ENCODE peak calls at places on chromosome 16, in four cellular contexts. E is stomach, J is A549, I is adrenal gland. Z is an unnamed sample.

GRCh38 chr16:56319391-56319790 is 106.0 kb downstream of the AMFR start:
- DNase-seq in E (no peak), J (no peak), I (no peak), Z (peak)

GRCh38 chr16:82651921-82652601 is 25.3 kb downstream of the CDH13 start:
- DNase-seq in E (no peak), J (no peak), I (no peak), Z (no peak)

GRCh38 chr16:81748476-81749198 is 30.5 kb upstream of the PLCG2 start:
- DNase-seq in E (no peak), J (no peak), I (no peak), Z (no peak)

GRCh38 chr16:49441366-49441780 is 67.8 kb downstream of the C16orf78 start:
- DNase-seq in E (peak), J (no peak), I (peak), Z (no peak)

GRCh38 chr16:85752511-85753420 is 1.9 kb upstream of the C16orf74 start:
- DNase-seq in E (peak), J (no peak), I (no peak), Z (no peak)

GRCh38 chr16:72887537-72887936 is 160.4 kb downstream of the ZFHX3 start:
- DNase-seq in E (no peak), J (no peak), I (no peak), Z (no peak)

GRCh38 chr16:19223235-19223847 is 55.3 kb downstream of the SYT17 start:
- DNase-seq in E (peak), J (peak), I (peak), Z (peak)

GRCh38 chr16:22684282-22685161 is 129.4 kb upstream of the HS3ST2 start:
- DNase-seq in E (no peak), J (no peak), I (no peak), Z (no peak)

GRCh38 chr16:81429045-81429521 is 15.5 kb upstream of the CMIP start:
- DNase-seq in E (peak), J (peak), I (peak), Z (peak)

GRCh38 chr16:75337430-75337829 is 86.0 kb upstream of the BCAR1 start:
- DNase-seq in E (no peak), J (no peak), I (no peak), Z (no peak)

GRCh38 chr16:89092013-89092412 is 1.6 kb upstream of the ACSF3 start:
- DNase-seq in E (no peak), J (no peak), I (no peak), Z (no peak)

GRCh38 chr16:13077816-13078215 is 176.4 kb downstream of the SHISA9 start:
- DNase-seq in E (no peak), J (no peak), I (no peak), Z (no peak)

GRCh38 chr16:88817785-88818609 is 6.3 kb upstream of the APRT start:
- DNase-seq in E (no peak), J (no peak), I (no peak), Z (no peak)

GRCh38 chr16:49504023-49504364 is 130.4 kb downstream of the C16orf78 start:
- DNase-seq in E (no peak), J (no peak), I (no peak), Z (no peak)

GRCh38 chr16:50400967-50401348 is 32.2 kb upstream of the BRD7 start:
- DNase-seq in E (no peak), J (no peak), I (no peak), Z (no peak)

DNA sequence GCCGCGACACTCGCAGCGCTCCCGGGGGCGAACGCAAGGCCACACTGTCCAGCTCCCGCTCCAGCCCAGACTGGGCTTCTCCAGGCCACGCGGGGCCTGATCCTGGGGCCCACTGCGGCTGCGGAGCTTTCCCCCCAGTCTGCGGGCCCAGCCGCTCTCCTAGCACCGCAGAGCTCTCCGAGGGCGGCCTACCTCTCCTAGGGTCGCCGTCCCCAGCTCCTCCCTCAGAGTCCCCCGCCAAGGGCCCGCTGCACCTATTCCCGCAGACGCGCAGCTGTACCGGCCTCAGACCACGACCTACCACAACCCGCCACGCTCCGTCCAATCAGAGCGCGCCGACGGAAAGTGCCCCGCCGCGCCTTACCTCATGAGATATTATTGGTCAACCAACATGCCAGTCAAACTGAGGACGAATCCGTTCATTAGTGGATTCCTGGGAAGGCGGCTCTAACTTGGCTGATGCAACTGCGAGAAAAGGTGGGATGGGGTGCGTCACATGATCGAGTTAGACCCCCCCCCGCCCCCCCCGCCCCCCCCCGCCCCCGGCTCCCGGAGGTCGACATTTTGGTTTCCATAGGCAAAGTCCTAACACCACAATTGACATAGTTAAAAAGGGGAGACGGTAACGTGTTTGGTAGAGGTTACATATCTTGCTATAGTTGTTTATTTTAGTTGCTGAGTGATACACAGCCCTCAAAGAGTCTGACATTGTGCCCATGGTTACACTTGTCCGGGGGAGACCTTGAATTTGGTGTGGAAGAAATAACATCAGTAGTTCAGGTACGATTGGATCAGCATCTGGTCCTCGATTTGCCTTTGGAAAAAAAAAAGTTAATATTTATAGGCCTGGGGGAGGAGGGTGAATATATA is at the start of gene AARS1:
- DNase-seq in E (peak), J (peak), I (peak), Z (peak)
- TF ChIP-seq POLR2A in E (no peak), J (peak), I (peak), Z (peak)

GRCh38 chr16:76931186-76931585 is 259.8 kb upstream of the MON1B start:
- DNase-seq in E (no peak), J (no peak), I (no peak), Z (no peak)

GRCh38 chr16:76926042-76926441 is 264.9 kb upstream of the MON1B start:
- DNase-seq in E (no peak), J (no peak), I (no peak), Z (no peak)

DNA sequence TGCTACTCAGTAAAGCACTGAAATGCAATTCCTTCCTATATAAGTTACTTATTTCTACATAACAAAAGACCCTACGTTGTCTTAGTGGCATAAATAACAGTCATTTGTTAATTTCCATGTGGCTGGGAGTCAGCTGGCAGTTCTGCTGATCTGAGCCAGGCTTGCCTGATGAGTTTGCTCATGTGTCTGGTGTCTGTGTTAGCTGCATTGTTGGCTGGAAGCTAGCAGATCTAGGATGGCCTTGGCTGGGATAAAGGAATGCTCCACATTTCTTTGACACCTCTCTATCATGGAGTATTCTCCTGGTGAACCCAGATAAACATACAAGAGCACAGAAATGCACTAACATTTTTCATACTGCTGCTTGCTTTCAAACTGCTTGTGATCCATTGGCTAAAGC is 264.4 kb upstream of the MON1B start:
- DNase-seq in E (no peak), J (no peak), I (no peak), Z (no peak)
- TF ChIP-seq POLR2A in E (no peak), J (no peak), I (no peak), Z (no peak)

GRCh38 chr16:8864480-8864879 is 4.3 kb downstream of the CARHSP1 start:
- DNase-seq in E (no peak), J (no peak), I (no peak), Z (no peak)

GRCh38 chr16:8866118-8866883 is 2.5 kb downstream of the CARHSP1 start:
- DNase-seq in E (peak), J (no peak), I (peak), Z (no peak)

GRCh38 chr16:8863594-8864424 is 5.0 kb downstream of the CARHSP1 start:
- DNase-seq in E (peak), J (peak), I (peak), Z (peak)

GRCh38 chr16:8866884-8867482 is 1.8 kb downstream of the CARHSP1 start:
- DNase-seq in E (no peak), J (no peak), I (no peak), Z (no peak)

DNA sequence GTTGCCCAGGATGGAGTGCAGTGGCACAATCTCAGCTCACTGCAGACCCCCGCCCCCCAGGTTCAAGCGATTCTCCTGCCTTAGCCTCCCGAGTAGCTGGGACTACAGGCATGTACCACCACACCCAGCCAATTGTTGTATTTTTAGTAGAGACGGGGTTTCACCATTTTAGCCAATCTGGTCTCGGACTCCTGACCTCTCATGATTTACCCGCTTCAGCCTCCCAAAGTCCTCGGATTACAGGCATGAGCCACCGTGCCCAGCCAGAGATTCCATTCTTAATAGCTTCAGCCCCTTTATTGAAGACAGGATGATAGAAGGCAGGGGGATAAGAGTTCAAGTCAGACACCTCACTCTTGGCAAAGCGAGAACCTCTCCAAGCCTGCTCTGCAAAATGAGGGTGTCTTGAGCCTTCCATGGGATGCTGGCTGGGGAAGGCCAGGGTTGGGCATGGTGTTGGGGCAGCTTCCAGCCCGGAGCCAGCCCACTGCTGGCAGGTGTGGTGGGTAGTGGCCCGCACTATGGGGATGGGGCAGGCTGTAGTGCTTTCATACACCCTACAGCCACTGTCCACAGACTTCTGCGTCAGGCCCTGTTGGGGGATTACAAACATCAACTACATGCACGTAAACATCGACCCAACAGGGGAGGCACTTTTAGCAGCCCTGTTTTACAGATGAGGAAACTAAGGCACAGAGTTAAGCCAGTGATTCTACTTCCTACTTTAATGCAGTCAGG is 3.5 kb downstream of the CARHSP1 start:
- DNase-seq in E (no peak), J (no peak), I (no peak), Z (no peak)
- TF ChIP-seq POLR2A in E (no peak), J (no peak), I (no peak), Z (no peak)

DNA sequence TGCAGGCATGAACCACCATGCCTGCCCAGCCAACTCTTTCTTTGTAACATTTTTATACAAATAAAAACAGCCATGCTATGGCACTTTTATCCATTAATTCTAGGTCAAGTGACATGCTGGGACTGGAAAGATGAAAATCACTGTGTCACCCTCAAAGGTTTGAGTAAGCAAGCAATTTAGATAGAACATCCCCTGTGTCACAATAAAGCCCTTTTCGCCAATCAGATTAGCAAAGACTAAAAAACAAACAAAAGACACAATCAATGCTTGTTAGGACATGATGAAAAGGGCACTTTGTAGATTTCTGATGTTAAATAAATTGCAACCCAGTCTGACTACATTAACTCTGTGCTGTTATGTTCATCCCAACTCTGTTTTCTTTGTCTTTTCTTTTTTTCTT is 26.4 kb downstream of the CHP2 start:
- DNase-seq in E (no peak), J (no peak), I (no peak), Z (no peak)
- TF ChIP-seq POLR2A in E (no peak), J (no peak), I (no peak), Z (no peak)

DNA sequence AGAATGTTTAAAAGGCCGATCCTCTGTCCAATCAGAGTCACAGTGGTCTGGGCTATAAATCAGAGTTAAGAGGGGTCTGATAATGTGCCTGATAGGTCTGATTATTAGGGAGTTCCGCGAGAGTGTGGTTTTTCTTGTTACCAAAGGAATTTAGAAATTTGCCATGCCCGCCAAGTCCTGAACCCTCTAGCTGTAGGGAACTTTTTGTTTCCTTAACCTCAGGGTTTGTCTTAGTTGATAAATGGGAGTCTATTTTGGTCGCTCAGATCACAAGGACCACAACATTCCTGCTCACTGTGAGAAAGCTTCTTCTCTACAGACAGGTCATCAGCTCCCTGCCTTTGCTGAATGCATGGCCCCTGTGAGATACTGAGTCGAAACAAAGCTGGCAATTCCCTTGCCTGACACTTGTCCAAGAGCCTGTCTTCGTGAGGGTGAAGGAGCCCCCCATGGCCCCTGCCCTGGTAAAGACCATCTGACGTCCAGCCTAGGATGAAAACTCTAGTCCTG is 497.8 kb downstream of the HS3ST4 start:
- DNase-seq in E (no peak), J (no peak), I (no peak), Z (no peak)
- TF ChIP-seq POLR2A in E (no peak), J (no peak), I (no peak), Z (no peak)

GRCh38 chr16:2779151-2779920 is 2.3 kb upstream of the ELOB start:
- DNase-seq in E (no peak), J (no peak), I (no peak), Z (no peak)
- TF ChIP-seq POLR2A in E (no peak), J (peak), I (no peak), Z (no peak)

GRCh38 chr16:57682809-57683318 is 11.7 kb upstream of the DRC7 start:
- DNase-seq in E (no peak), J (no peak), I (no peak), Z (no peak)
- TF ChIP-seq POLR2A in E (no peak), J (peak), I (no peak), Z (no peak)

GRCh38 chr16:68385371-68385770 is 62.9 kb downstream of the SMPD3 start:
- DNase-seq in E (no peak), J (no peak), I (no peak), Z (no peak)

GRCh38 chr16:68384293-68385255 is 63.7 kb downstream of the SMPD3 start:
- DNase-seq in E (no peak), J (no peak), I (no peak), Z (no peak)

GRCh38 chr16:68388124-68388523 is 60.2 kb downstream of the SMPD3 start:
- DNase-seq in E (no peak), J (no peak), I (no peak), Z (no peak)

GRCh38 chr16:68387301-68387700 is 61.0 kb downstream of the SMPD3 start:
- DNase-seq in E (peak), J (no peak), I (no peak), Z (no peak)

DNA sequence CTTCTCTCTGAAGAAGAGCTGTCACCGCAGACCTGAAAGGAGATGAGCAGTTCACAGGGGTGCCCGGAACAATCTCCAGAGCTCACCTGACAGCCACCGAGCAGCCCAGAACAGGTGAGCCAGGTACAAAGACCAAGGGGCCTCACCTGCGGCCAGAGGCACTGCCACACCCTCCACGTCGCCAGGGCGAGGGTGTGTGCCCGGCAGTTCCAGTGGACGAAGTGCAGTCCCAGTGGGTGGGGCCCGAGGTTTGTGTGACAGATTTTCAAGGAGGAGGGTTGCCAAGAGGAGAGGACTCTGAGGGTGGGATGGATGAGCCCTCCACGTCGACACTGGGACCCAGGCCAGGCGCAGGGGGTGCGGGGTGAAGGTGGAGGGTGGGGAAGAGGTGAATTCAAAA is 61.7 kb downstream of the SMPD3 start:
- DNase-seq in E (peak), J (no peak), I (no peak), Z (no peak)
- TF ChIP-seq POLR2A in E (no peak), J (no peak), I (no peak), Z (no peak)

Z was measured in erythroblast.